ENCODE peak calls at places on chromosomes 12 and 14, in six cellular contexts. M, Y, P, F, O and A are unnamed samples.

GRCh38 chr14:98379829-98380228 is 892.2 kb downstream of the BCL11B start:
- DNase-seq in M (no peak), Y (no peak), P (no peak), F (no peak), O (no peak), A (no peak)

GRCh38 chr14:102776761-102777710 is at the start of gene TRAF3:
- DNase-seq in M (peak; percentile 77), Y (no peak), P (peak; percentile 72), F (no peak), O (peak; percentile 27), A (peak; percentile 83)

GRCh38 chr14:83419420-83419819 is 1885.8 kb upstream of the SEL1L start:
- DNase-seq in M (no peak), Y (no peak), P (no peak), F (no peak), O (no peak), A (no peak)

GRCh38 chr14:92780865-92781264 is 13.2 kb upstream of the GOLGA5 start:
- DNase-seq in M (no peak), Y (no peak), P (no peak), F (no peak), O (no peak), A (no peak)

GRCh38 chr14:47269788-47270492 is 405.5 kb downstream of the MDGA2 start:
- DNase-seq in M (no peak), Y (no peak), P (no peak), F (no peak), O (no peak), A (peak; percentile 70)

GRCh38 chr12:123059501-123059900 is 79.0 kb downstream of the ARL6IP4 start:
- DNase-seq in M (no peak), Y (no peak), P (no peak), F (no peak), O (no peak), A (peak; percentile 32)

GRCh38 chr12:95998611-95999300 is 2.6 kb upstream of the HAL start:
- DNase-seq in M (peak; percentile 61), Y (no peak), P (peak; percentile 35), F (peak; percentile 43), O (peak; percentile 64), A (peak; percentile 61)

GRCh38 chr12:26704684-26705475 is 128.1 kb downstream of the ITPR2 start:
- DNase-seq in M (peak; percentile 47), Y (no peak), P (no peak), F (no peak), O (no peak), A (peak; percentile 47)

GRCh38 chr12:64061868-64062375 is 160.2 kb downstream of the KICS2 start:
- DNase-seq in M (peak; percentile 16), Y (no peak), P (no peak), F (no peak), O (no peak), A (no peak)

GRCh38 chr14:52121441-52121840 is 52.6 kb upstream of the NID2 start:
- DNase-seq in M (peak; percentile 56), Y (no peak), P (no peak), F (no peak), O (no peak), A (no peak)

GRCh38 chr14:52129733-52130132 is 60.9 kb upstream of the NID2 start:
- DNase-seq in M (no peak), Y (no peak), P (no peak), F (no peak), O (no peak), A (peak; percentile 90)

GRCh38 chr14:52119030-52119429 is 50.2 kb upstream of the NID2 start:
- DNase-seq in M (no peak), Y (no peak), P (no peak), F (no peak), O (no peak), A (no peak)

GRCh38 chr14:52125885-52126284 is 57.0 kb upstream of the NID2 start:
- DNase-seq in M (no peak), Y (no peak), P (no peak), F (no peak), O (no peak), A (no peak)

DNA sequence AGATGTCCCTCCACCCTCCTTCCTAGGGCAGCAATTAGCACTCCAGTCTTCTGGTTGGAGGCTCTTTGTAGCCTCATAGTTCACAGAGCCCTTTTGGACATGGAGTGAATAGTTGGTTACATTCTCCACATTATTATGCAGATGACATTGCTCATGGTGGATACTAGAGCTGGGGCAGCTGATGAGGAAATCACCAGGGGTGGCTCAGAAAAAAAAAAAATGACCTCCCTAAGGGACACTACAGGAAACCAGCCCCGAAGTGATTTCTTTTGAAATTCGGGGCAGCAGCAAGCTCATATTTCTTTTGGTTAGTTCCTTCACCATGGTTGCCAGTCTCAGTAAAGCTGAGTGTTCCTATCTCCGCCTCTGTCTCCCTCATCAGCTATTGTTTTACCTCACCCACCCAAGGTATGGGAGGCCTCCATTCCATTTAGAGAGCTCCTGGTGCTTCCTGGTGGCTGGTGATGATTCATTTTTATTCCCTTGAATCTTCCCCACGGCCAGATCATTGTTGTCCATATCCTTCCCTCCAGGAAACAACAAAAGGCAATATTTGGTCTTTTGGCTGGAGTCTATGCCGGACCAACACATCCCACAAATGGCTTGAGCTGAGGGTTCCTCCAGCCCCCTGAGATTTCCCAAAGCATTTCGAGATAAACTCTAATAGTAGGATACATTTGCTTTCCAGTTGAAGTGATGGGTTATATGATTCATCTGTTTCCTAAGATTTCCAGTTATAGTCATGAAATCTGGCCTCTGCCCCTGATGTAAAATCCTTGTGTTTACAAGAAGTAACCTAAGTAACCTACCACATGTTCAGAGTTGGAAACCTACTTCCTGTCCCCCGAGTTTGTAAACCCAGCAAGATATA is 56.2 kb upstream of the NID2 start:
- DNase-seq in M (peak; percentile 87), Y (no peak), P (peak; percentile 45), F (no peak), O (peak; percentile 49), A (peak; percentile 84)
- H3K27ac ChIP-seq in M (peak overlapping the region; percentile 78), Y (no peak overlapping the region), P (no peak overlapping the region), F (no peak overlapping the region), O (peak overlapping the region; percentile 48), A (no peak overlapping the region)

GRCh38 chr12:31325524-31325875 is 450 bp downstream of the SINHCAF start:
- DNase-seq in M (no peak), Y (no peak), P (no peak), F (no peak), O (no peak), A (no peak)
- H2AFZ ChIP-seq in M (peak overlapping the region; percentile 85), Y (no peak overlapping the region), P (peak overlapping the region; percentile 61), F (peak overlapping the region; percentile 67), O (no peak overlapping the region), A (peak overlapping the region; percentile 56)

DNA sequence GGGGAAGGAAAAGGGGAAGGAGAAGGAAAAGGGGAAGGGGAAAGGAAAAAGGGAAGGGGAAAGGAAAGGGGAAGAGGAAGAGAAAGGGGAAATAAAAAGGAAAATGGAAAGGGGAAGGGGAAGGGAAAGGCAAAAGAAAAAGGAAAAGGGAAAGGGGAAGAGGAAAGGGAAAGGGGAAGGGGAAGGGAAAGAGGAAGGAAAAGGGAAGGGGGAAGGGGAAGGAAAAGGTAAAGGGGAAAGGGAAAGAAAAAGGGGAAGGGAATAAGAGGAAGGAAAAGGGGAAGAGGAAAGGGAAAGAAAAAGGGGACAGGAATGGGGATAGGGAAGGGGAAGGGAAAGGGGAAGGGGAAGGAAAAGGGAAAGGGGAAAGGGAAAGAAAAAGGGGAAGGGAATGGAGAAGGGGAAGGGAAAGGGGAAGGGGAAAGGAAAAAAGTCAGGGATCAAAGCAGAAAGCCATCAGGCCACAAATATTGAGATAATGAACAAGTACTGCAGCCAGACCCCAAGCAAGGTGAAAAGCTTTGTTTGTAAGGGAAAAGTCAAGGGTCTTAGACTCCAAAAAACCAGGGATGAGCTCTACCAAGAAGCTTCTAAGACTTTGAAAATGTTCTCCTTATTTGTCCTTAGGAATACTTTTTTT is 20.0 kb downstream of the DICER1 start:
- DNase-seq in M (no peak), Y (no peak), P (no peak), F (no peak), O (no peak), A (no peak)
- H3K18ac ChIP-seq in M (no peak overlapping the region), Y (no peak overlapping the region), P (no peak overlapping the region), F (no peak overlapping the region), O (no peak overlapping the region), A (no peak overlapping the region)

GRCh38 chr14:76767681-76768055 is 6.4 kb downstream of the VASH1 start:
- DNase-seq in M (no peak), Y (peak; percentile 53), P (no peak), F (no peak), O (no peak), A (no peak)

GRCh38 chr14:76770521-76771431 is 9.5 kb downstream of the VASH1 start:
- DNase-seq in M (no peak), Y (peak; percentile 37), P (no peak), F (no peak), O (peak; percentile 22), A (no peak)

GRCh38 chr14:76768671-76769500 is 7.6 kb downstream of the VASH1 start:
- DNase-seq in M (no peak), Y (peak; percentile 41), P (no peak), F (no peak), O (no peak), A (no peak)

GRCh38 chr14:76769636-76770292 is 8.5 kb downstream of the VASH1 start:
- DNase-seq in M (no peak), Y (peak; percentile 40), P (no peak), F (no peak), O (peak; percentile 25), A (no peak)

GRCh38 chr14:76768201-76768656 is 7.0 kb downstream of the VASH1 start:
- DNase-seq in M (no peak), Y (peak; percentile 71), P (peak; percentile 45), F (no peak), O (peak; percentile 76), A (peak; percentile 79)
- H3K27ac ChIP-seq in M (no peak overlapping the region), Y (no peak overlapping the region), P (no peak overlapping the region), F (no peak overlapping the region), O (no peak overlapping the region), A (no peak overlapping the region)

GRCh38 chr12:120290541-120291312 is 976 bp downstream of the RNU4-2 start:
- DNase-seq in M (no peak), Y (peak; percentile 64), P (peak; percentile 51), F (no peak), O (peak; percentile 71), A (no peak)
- H2AFZ ChIP-seq in M (peak overlapping the region; percentile 77), Y (peak overlapping the region; percentile 89), P (peak overlapping the region; percentile 30), F (peak overlapping the region; percentile 42), O (no peak overlapping the region), A (no peak overlapping the region)

GRCh38 chr14:96267336-96267735 is 11.3 kb downstream of the BDKRB1 start:
- DNase-seq in M (peak; percentile 91), Y (no peak), P (peak; percentile 29), F (no peak), O (peak; percentile 16), A (peak; percentile 56)
- H3K18ac ChIP-seq in M (peak overlapping the region; percentile 85), Y (no peak overlapping the region), P (peak overlapping the region; percentile 8), F (no peak overlapping the region), O (no peak overlapping the region), A (peak overlapping the region; percentile 49)

DNA sequence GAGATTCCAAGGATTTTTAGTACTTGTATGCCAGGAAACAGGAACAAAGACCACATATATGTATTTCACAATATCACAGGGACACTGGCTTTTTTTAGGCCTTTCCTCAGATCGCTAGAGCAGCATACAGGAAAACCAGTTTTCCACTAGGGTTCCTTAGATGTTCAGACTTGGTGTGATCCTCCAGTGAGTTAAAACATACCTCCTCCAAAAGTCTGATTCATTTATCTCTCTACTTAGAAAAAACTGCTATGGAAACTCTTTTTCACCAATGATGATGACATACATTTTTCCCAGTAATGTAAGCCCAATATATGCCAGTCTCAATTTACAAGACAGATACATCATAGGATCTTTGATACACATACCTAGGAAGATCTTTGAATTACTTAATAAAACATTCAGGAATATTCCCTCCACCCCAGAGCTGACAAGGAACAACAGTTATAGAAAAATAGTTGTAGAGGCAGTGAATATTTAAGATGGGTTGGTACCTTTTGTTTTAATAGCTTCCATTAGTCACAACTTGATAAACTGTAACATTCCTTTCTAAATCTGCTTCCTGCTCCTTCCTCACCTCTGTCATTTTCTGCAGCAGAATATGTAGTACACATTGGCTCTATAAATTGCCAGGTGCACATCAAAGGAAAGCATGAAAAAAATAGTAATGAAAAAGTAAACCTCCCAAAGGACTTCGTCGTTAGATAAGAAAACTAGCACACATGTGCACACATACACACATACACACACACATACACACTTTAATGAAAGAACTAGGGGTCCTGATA is 27.5 kb downstream of the BCAT1 start:
- DNase-seq in M (peak; percentile 58), Y (no peak), P (no peak), F (no peak), O (no peak), A (peak; percentile 72)
- H3K27ac ChIP-seq in M (no peak overlapping the region), Y (no peak overlapping the region), P (no peak overlapping the region), F (no peak overlapping the region), O (no peak overlapping the region), A (no peak overlapping the region)